ENCODE peak calls at places on chromosomes 1 and 21, in six cellular contexts. Z is NCI-H1105; A is GM13976; N is activated naive CD4-positive, alpha-beta T cell; T is stimulated activated CD4-positive, alpha-beta T cell treated with anti-CD3 and anti-CD28 coated beads, TNF-alpha, amount 100 ng/mL, for 48 hours; L is NCI-H460. V is an unnamed sample.

GRCh38 chr1:182392045-182393028 is 747 bp upstream of the GLUL start:
- DNase-seq in Z (no peak), A (no peak), N (no peak), T (no peak), L (no peak), V (no peak)

GRCh38 chr1:94334764-94335163 is 83.4 kb upstream of the ABCD3 start:
- DNase-seq in Z (no peak), A (no peak), N (no peak), T (no peak), L (no peak), V (peak)

GRCh38 chr1:116540088-116540487 is 30.7 kb downstream of the CD58 start:
- DNase-seq in Z (no peak), A (peak), N (no peak), T (no peak), L (no peak), V (peak)

GRCh38 chr1:156427858-156428257 is 58.8 kb downstream of the RHBG start:
- DNase-seq in Z (no peak), A (no peak), N (no peak), T (no peak), L (no peak), V (no peak)

GRCh38 chr1:38117444-38117887 is 70.9 kb upstream of the POU3F1 start:
- DNase-seq in Z (peak), A (no peak), N (no peak), T (no peak), L (no peak), V (no peak)

GRCh38 chr1:107883562-107883961 is 81.4 kb downstream of the VAV3 start:
- DNase-seq in Z (no peak), A (no peak), N (no peak), T (no peak), L (no peak), V (no peak)

GRCh38 chr1:248306103-248306502 is 2.9 kb upstream of the OR2T12 start:
- DNase-seq in Z (no peak), A (no peak), N (no peak), T (no peak), L (no peak), V (no peak)

GRCh38 chr1:209607102-209607794 is 23.7 kb downstream of the CAMK1G start:
- DNase-seq in Z (no peak), A (peak), N (no peak), T (peak), L (no peak), V (peak)

GRCh38 chr1:244626709-244627108 is 26.2 kb upstream of the DESI2 start:
- DNase-seq in Z (no peak), A (no peak), N (no peak), T (no peak), L (no peak), V (no peak)

GRCh38 chr1:20154306-20154831 is 15.2 kb downstream of the PLA2G2F start:
- DNase-seq in Z (no peak), A (no peak), N (no peak), T (no peak), L (no peak), V (no peak)

GRCh38 chr1:21335750-21336168 is 45.5 kb upstream of the ECE1 start:
- DNase-seq in Z (peak), A (no peak), N (no peak), T (no peak), L (no peak), V (no peak)

GRCh38 chr1:244173240-244173639 is 122.2 kb downstream of the ZBTB18 start:
- DNase-seq in Z (no peak), A (no peak), N (no peak), T (no peak), L (no peak), V (no peak)

GRCh38 chr1:156392427-156392826 is 23.4 kb downstream of the RHBG start:
- DNase-seq in Z (no peak), A (no peak), N (no peak), T (no peak), L (no peak), V (no peak)

GRCh38 chr1:38991638-38992449 is 768 bp downstream of the AKIRIN1 start:
- DNase-seq in Z (peak), A (no peak), N (no peak), T (no peak), L (no peak), V (peak)

GRCh38 chr1:233714631-233715217 is 100.8 kb downstream of the KCNK1 start:
- DNase-seq in Z (peak), A (no peak), N (no peak), T (no peak), L (no peak), V (no peak)

GRCh38 chr1:8754993-8755392 is 62.4 kb downstream of the RERE start:
- DNase-seq in Z (no peak), A (no peak), N (no peak), T (no peak), L (no peak), V (no peak)

GRCh38 chr1:12464627-12465056 is 153.4 kb downstream of the DHRS3 start:
- DNase-seq in Z (no peak), A (no peak), N (no peak), T (no peak), L (no peak), V (no peak)

GRCh38 chr1:3553166-3553939 is 58.0 kb downstream of the MEGF6 start:
- DNase-seq in Z (no peak), A (no peak), N (no peak), T (no peak), L (no peak), V (no peak)

GRCh38 chr1:232477728-232478127 is 152.2 kb downstream of the SIPA1L2 start:
- DNase-seq in Z (no peak), A (no peak), N (no peak), T (no peak), L (no peak), V (no peak)

GRCh38 chr1:54122131-54122751 is 30.6 kb downstream of the CDCP2 start:
- DNase-seq in Z (no peak), A (no peak), N (no peak), T (no peak), L (no peak), V (no peak)

GRCh38 chr1:200873116-200873670 is 412 bp downstream of the GPR25 start:
- DNase-seq in Z (no peak), A (no peak), N (no peak), T (no peak), L (no peak), V (no peak)

GRCh38 chr21:23968722-23969647 is 1638.3 kb downstream of the MRPL39 start:
- DNase-seq in Z (peak), A (peak), N (peak), T (peak), L (peak), V (peak)

GRCh38 chr1:32903991-32904776 is 3.0 kb upstream of the TMEM54 start:
- DNase-seq in Z (no peak), A (no peak), N (no peak), T (no peak), L (no peak), V (no peak)

GRCh38 chr1:201538618-201539551 is at the start of gene NAV1:
- DNase-seq in Z (peak), A (no peak), N (no peak), T (no peak), L (peak), V (no peak)

GRCh38 chr1:115331531-115332331 is 6.3 kb downstream of the NGF start:
- DNase-seq in Z (no peak), A (no peak), N (no peak), T (no peak), L (no peak), V (no peak)

GRCh38 chr1:54481201-54481884 is 66.7 kb upstream of the ACOT11 start:
- DNase-seq in Z (no peak), A (no peak), N (no peak), T (no peak), L (no peak), V (no peak)

GRCh38 chr1:174800221-174800791 is 199.4 kb upstream of the CACYBP start:
- DNase-seq in Z (no peak), A (no peak), N (no peak), T (no peak), L (no peak), V (no peak)

GRCh38 chr1:204929487-204930185 is 59.0 kb downstream of the NFASC start:
- DNase-seq in Z (no peak), A (no peak), N (no peak), T (no peak), L (no peak), V (no peak)

GRCh38 chr1:204288061-204288588 is 71.6 kb downstream of the PLEKHA6 start:
- DNase-seq in Z (no peak), A (no peak), N (no peak), T (no peak), L (peak), V (no peak)

GRCh38 chr1:47313915-47314664 is at the start of gene STIL:
- DNase-seq in Z (peak), A (peak), N (peak), T (peak), L (peak), V (peak)